ENCODE peak calls at places on chromosomes 13 and 19, in ten cellular contexts. K is B cell; B is Kasumi-1; S is activated CD4-positive, alpha-beta T cell treated with anti-CD3 and anti-CD28 coated beads, Interleukin-2, amount 10 ng/mL, durations not matched to agents 7 days and 5 days; X is EH; V is NCI-H748 treated with DMSO at 0.1 percent for 48 hours; O is cerebellar cortex; Q is NCI-H510A; C is kidney epithelial cell; Y is activated CD8-positive, alpha-beta memory T cell treated with anti-CD3 and anti-CD28 coated beads for 48 hours. T is an unnamed sample.
A peak's percentile ranks its signal among the peaks of the same experiment; 100 is the strongest.

GRCh38 chr19:29329460-29330134 is 116.6 kb upstream of the UQCRFS1 start:
- DNase-seq in K (no peak), B (no peak), S (peak; percentile 23), X (peak; percentile 9), V (no peak), O (peak; percentile 12), Q (no peak), C (no peak), Y (no peak), T (no peak)

GRCh38 chr19:19021115-19021514 is 12.2 kb downstream of the SUGP2 start:
- DNase-seq in K (no peak), B (no peak), S (no peak), X (peak; percentile 89), V (no peak), O (no peak), Q (no peak), C (peak; percentile 50), Y (no peak), T (no peak)

GRCh38 chr19:869245-870177 is 10.0 kb downstream of the CFD start:
- DNase-seq in K (no peak), B (peak; percentile 28), S (no peak), X (peak; percentile 97), V (no peak), O (peak; percentile 50), Q (no peak), C (no peak), Y (no peak), T (no peak)

GRCh38 chr13:50125556-50126377 is 110.5 kb downstream of the KCNRG start:
- DNase-seq in K (peak; percentile 92), B (peak; percentile 89), S (peak; percentile 81), X (peak; percentile 85), V (peak; percentile 90), O (peak; percentile 85), Q (peak; percentile 70), C (no peak), Y (peak; percentile 44), T (no peak)

GRCh38 chr13:25857830-25858229 is 194.0 kb downstream of the SHISA2 start:
- DNase-seq in K (no peak), B (no peak), S (no peak), X (no peak), V (peak; percentile 63), O (no peak), Q (no peak), C (no peak), Y (no peak), T (no peak)

GRCh38 chr19:32800757-32801156 is 68.8 kb downstream of the SLC7A9 start:
- DNase-seq in K (no peak), B (no peak), S (no peak), X (no peak), V (no peak), O (no peak), Q (no peak), C (no peak), Y (no peak), T (no peak)

GRCh38 chr19:35045667-35046300 is 4.3 kb downstream of the HPN start:
- DNase-seq in K (peak; percentile 67), B (peak; percentile 97), S (peak; percentile 57), X (peak; percentile 62), V (no peak), O (no peak), Q (no peak), C (no peak), Y (no peak), T (peak; percentile 60)

GRCh38 chr19:29798783-29799182 is 13.0 kb upstream of the CCNE1 start:
- DNase-seq in K (no peak), B (no peak), S (no peak), X (peak; percentile 32), V (no peak), O (peak; percentile 57), Q (no peak), C (no peak), Y (no peak), T (no peak)

GRCh38 chr19:19349365-19349764 is 28.7 kb downstream of the MAU2 start:
- DNase-seq in K (no peak), B (no peak), S (no peak), X (no peak), V (no peak), O (no peak), Q (no peak), C (no peak), Y (no peak), T (no peak)

GRCh38 chr19:10815969-10816635 is 19.9 kb downstream of the TMED1 start:
- DNase-seq in K (no peak), B (no peak), S (no peak), X (peak; percentile 76), V (no peak), O (no peak), Q (no peak), C (no peak), Y (no peak), T (no peak)

GRCh38 chr19:10419200-10419645 is 1.1 kb upstream of the PDE4A start:
- DNase-seq in K (no peak), B (no peak), S (no peak), X (peak; percentile 27), V (no peak), O (no peak), Q (no peak), C (no peak), Y (no peak), T (no peak)

T was measured in GM18507.